ENCODE peak calls at places on chromosomes 5 and 9, in six cellular contexts. O, R, A, V, F and T are unnamed samples.
A peak's percentile ranks its signal among the peaks of the same experiment; 100 is the strongest.

GRCh38 chr9:94161673-94162072 is 77.4 kb downstream of the PTPDC1 start:
- DNase-seq in O (no peak), R (no peak), A (no peak), V (no peak), F (no peak), T (no peak)

GRCh38 chr9:110545705-110546104 is 33.8 kb downstream of the SVEP1 start:
- DNase-seq in O (no peak), R (no peak), A (no peak), V (no peak), F (no peak), T (no peak)

GRCh38 chr5:119022017-119022745 is 33.8 kb upstream of the DTWD2 start:
- DNase-seq in O (no peak), R (no peak), A (no peak), V (peak; percentile 47), F (peak; percentile 46), T (no peak)

GRCh38 chr5:149723374-149723773 is 6.7 kb upstream of the PPARGC1B start:
- DNase-seq in O (no peak), R (no peak), A (no peak), V (no peak), F (no peak), T (no peak)

GRCh38 chr5:100903036-100903887 is at the start of gene ST8SIA4:
- DNase-seq in O (peak; percentile 93), R (peak; percentile 95), A (peak; percentile 78), V (peak; percentile 71), F (peak; percentile 90), T (peak; percentile 91)

GRCh38 chr9:121464968-121465367 is 34.7 kb downstream of the GGTA1 start:
- DNase-seq in O (no peak), R (no peak), A (no peak), V (no peak), F (no peak), T (no peak)

GRCh38 chr5:173581408-173582197 is 34.8 kb downstream of the BOD1 start:
- DNase-seq in O (no peak), R (peak; percentile 94), A (no peak), V (peak; percentile 31), F (peak; percentile 73), T (no peak)

GRCh38 chr9:130927995-130928900 is 10.8 kb downstream of the FIBCD1 start:
- DNase-seq in O (no peak), R (no peak), A (no peak), V (no peak), F (no peak), T (no peak)

GRCh38 chr5:30042677-30043076 is 1150.8 kb upstream of the CDH6 start:
- DNase-seq in O (no peak), R (no peak), A (no peak), V (no peak), F (no peak), T (no peak)

GRCh38 chr9:75889577-75889976 is 896 bp upstream of the PCSK5 start:
- DNase-seq in O (no peak), R (no peak), A (no peak), V (no peak), F (no peak), T (no peak)

GRCh38 chr5:92455011-92455410 is 1071.9 kb upstream of the ARRDC3 start:
- DNase-seq in O (no peak), R (no peak), A (no peak), V (no peak), F (no peak), T (no peak)

GRCh38 chr5:134905246-134905996 is 490 bp downstream of the PCBD2 start:
- DNase-seq in O (peak; percentile 40), R (no peak), A (no peak), V (peak; percentile 56), F (peak; percentile 91), T (no peak)

GRCh38 chr9:127405344-127406125 is 8.6 kb downstream of the SLC2A8 start:
- DNase-seq in O (no peak), R (no peak), A (no peak), V (no peak), F (no peak), T (no peak)

GRCh38 chr5:152404494-152404893 is 585 bp downstream of the NMUR2 start:
- DNase-seq in O (no peak), R (no peak), A (no peak), V (no peak), F (no peak), T (no peak)

GRCh38 chr9:116868212-116868611 is 181.1 kb downstream of the TRIM32 start:
- DNase-seq in O (no peak), R (peak; percentile 47), A (no peak), V (no peak), F (no peak), T (no peak)

GRCh38 chr5:171596391-171596878 is 177.0 kb downstream of the FGF18 start:
- DNase-seq in O (peak; percentile 92), R (peak; percentile 86), A (no peak), V (no peak), F (no peak), T (no peak)

GRCh38 chr5:62385136-62385535 is 18.6 kb downstream of the DIMT1 start:
- DNase-seq in O (no peak), R (no peak), A (no peak), V (no peak), F (no peak), T (no peak)

GRCh38 chr9:106829666-106830408 is 33.1 kb upstream of the ZNF462 start:
- DNase-seq in O (no peak), R (no peak), A (no peak), V (no peak), F (no peak), T (no peak)

GRCh38 chr9:125269014-125269397 is 7.4 kb downstream of the GAPVD1 start:
- DNase-seq in O (no peak), R (no peak), A (no peak), V (no peak), F (no peak), T (no peak)